ENCODE peak calls at places on chromosomes 12 and 14, in six cellular contexts. L is K562, U is prostate gland, T is stomach, C is HCT116, B is GM12891. P is an unnamed sample.
A peak's percentile ranks its signal among the peaks of the same experiment; 100 is the strongest.

GRCh38 chr14:91354221-91354916 is 63.3 kb downstream of the CCDC88C start:
- DNase-seq in L (no peak), C (no peak), T (no peak), U (no peak), B (no peak), P (no peak)

GRCh38 chr12:57726884-57727757 is 11.4 kb downstream of the AGAP2 start:
- DNase-seq in U (no peak), C (no peak), B (peak; percentile 23), T (peak; percentile 47), L (no peak), P (peak; percentile 13)

GRCh38 chr14:89033756-89034155 is 209.3 kb downstream of the TTC8 start:
- DNase-seq in T (peak; percentile 51), U (no peak), B (no peak), C (no peak), L (no peak), P (no peak)

GRCh38 chr14:61517861-61518802 is 177.2 kb upstream of the HIF1A start:
- DNase-seq in U (peak; percentile 60), L (no peak), B (no peak), C (no peak), T (peak; percentile 69), P (no peak)

GRCh38 chr14:100200311-100200710 is 38.6 kb upstream of the YY1 start:
- DNase-seq in T (no peak), L (no peak), B (no peak), U (no peak), C (no peak), P (no peak)

GRCh38 chr12:92196368-92196767 is 50.7 kb upstream of the BTG1 start:
- DNase-seq in L (no peak), U (no peak), B (no peak), C (no peak), T (no peak), P (no peak)

GRCh38 chr14:31268216-31268615 is 60.6 kb upstream of the HECTD1 start:
- DNase-seq in C (no peak), T (no peak), U (no peak), L (no peak), B (no peak), P (no peak)

GRCh38 chr12:76976777-76977465 is 88.4 kb downstream of the E2F7 start:
- DNase-seq in L (no peak), U (no peak), B (no peak), T (no peak), C (no peak), P (no peak)

GRCh38 chr12:43812926-43813325 is 6.8 kb upstream of the TWF1 start:
- DNase-seq in L (no peak), U (no peak), B (no peak), C (no peak), T (no peak), P (no peak)

GRCh38 chr14:25090716-25091454 is 40.9 kb upstream of the STXBP6 start:
- DNase-seq in B (no peak), L (no peak), U (peak; percentile 71), C (no peak), T (peak; percentile 48), P (no peak)

GRCh38 chr14:54787263-54787662 is 115.4 kb downstream of the GCH1 start:
- DNase-seq in C (no peak), L (no peak), T (no peak), U (no peak), B (no peak), P (no peak)

GRCh38 chr14:31950760-31951637 is 126.1 kb upstream of the ARHGAP5 start:
- DNase-seq in B (no peak), T (peak; percentile 64), U (no peak), L (peak; percentile 31), C (no peak), P (no peak)

GRCh38 chr14:40417777-40418401 is 985.7 kb upstream of the FBXO33 start:
- DNase-seq in C (peak; percentile 29), B (peak; percentile 19), T (peak; percentile 25), U (no peak), L (peak; percentile 6), P (no peak)

GRCh38 chr12:112020947-112021457 is 7.8 kb downstream of the ERP29 start:
- DNase-seq in L (no peak), T (no peak), U (no peak), C (no peak), B (no peak), P (no peak)

GRCh38 chr14:26528415-26529182 is 69.2 kb downstream of the NOVA1 start:
- DNase-seq in B (no peak), L (no peak), T (no peak), C (no peak), U (no peak), P (no peak)

GRCh38 chr12:39581592-39581991 is 38.0 kb downstream of the ABCD2 start:
- DNase-seq in C (peak; percentile 8), T (no peak), U (no peak), L (no peak), B (no peak), P (no peak)

GRCh38 chr14:91113829-91114078 is at the start of gene DGLUCY:
- DNase-seq in B (peak; percentile 63), T (peak; percentile 80), U (peak; percentile 71), C (no peak), L (no peak), P (peak; percentile 56)

GRCh38 chr12:51869931-51870330 is 18.0 kb upstream of the ANKRD33 start:
- DNase-seq in B (no peak), C (no peak), T (no peak), L (no peak), U (no peak), P (no peak)

GRCh38 chr12:131726-132465 is 65.3 kb downstream of the IQSEC3 start:
- DNase-seq in C (no peak), U (no peak), B (no peak), T (no peak), L (no peak), P (no peak)

GRCh38 chr12:96814200-96814599 is 92.9 kb upstream of the NEDD1 start:
- DNase-seq in L (no peak), C (no peak), B (no peak), U (no peak), T (no peak), P (no peak)

GRCh38 chr12:70644836-70645235 is 7.6 kb upstream of the PTPRB start:
- DNase-seq in C (no peak), L (no peak), B (no peak), U (no peak), T (no peak), P (no peak)
- TF ChIP-seq POLR2A in C (no peak), L (no peak), B (no peak), U (no peak), T (no peak), P (no peak)

GRCh38 chr12:104720346-104721064 is 237.6 kb downstream of the SLC41A2 start:
- DNase-seq in B (no peak), U (no peak), C (no peak), T (peak; percentile 40), L (no peak), P (no peak)
- TF ChIP-seq POLR2AphosphoS5 in B (no peak), U (peak; percentile 6), C (no peak), T (peak; percentile 20), L (no peak), P (no peak)

DNA sequence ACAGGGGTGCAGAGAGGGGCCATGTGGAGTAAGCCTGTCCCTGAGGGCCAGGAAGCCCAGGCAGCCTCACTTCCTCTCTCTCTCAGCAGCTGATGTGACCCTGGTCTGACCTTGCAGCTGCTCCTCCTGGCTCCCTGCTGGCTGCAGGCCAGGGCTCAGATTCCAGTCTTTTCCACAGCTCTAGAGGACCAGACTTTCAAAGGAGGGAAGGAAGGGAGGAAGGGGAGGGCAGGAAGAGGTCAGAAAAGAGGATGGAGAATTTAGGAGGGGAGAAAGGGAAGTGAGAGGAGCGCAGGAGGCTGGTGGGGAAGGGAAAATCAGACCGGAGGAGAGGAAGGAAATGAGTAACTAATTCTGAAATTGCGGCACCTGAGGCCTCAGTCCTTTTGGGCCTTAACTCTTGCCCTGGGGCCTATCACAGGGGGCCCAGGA is 40.9 kb upstream of the VASH1 start:
- DNase-seq in B (peak; percentile 48), C (no peak), T (peak; percentile 44), L (no peak), U (no peak), P (peak; percentile 40)
- TF ChIP-seq POLR2A in B (no peak), C (no peak), T (no peak), L (no peak), U (no peak), P (no peak)

GRCh38 chr12:12070149-12070548 is 590 bp upstream of the BCL2L14 start:
- DNase-seq in T (no peak), B (no peak), C (no peak), U (no peak), L (no peak), P (no peak)

GRCh38 chr12:12072064-12072760 is 1.5 kb downstream of the BCL2L14 start:
- DNase-seq in L (no peak), T (peak; percentile 73), C (no peak), B (no peak), U (peak; percentile 19), P (peak; percentile 46)

DNA sequence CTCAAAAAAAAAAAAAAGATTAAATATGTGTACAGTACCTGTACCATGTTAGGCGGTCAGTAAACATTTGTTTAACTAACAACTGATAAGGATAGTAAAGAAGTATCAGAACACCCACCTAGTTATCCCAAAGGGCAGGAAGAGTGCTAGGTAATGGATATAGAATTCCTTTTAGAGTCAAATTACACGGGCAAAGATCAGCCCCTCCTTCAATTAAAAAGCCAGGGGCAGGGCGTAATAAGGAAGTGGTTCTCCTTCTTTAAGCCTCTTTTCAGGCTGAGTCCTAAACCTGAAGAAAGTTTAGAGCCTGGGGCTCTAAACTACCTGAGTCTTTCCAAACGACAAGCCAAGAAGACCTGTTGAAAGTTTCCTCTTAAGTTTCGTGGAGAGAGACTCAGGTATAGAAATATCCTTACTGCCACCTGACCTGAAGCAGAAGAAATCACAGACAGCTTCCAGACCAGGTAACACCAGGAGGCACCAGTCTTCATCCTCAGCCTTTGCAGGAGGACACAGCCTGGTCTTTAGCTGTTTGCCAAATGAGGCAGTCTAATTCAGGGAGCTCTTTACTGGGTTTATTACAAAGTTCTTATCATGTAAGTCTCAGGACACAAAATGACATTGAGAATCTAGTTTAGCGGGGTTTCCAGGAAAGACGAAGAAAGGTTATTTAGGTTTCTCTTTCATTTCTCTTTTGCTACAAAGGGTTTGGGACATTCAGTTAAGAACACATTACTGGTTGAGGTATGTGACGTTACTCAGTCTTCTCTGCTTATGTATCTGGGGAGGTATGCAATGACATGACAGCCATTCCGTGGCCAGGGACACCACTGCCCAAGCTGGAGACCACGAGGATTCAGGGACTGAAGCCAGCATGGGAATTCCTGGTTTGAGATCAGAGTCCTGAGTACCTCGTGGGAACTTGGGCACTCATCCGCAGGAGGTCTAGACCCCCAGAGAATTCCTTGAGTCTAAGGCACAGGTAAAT is at the start of gene BCL2L14:
- DNase-seq in B (no peak), L (no peak), C (no peak), T (no peak), U (peak; percentile 35), P (no peak)
- TF ChIP-seq POLR2AphosphoS5 in B (no peak), L (no peak), C (no peak), T (no peak), U (peak; percentile 22), P (no peak)

GRCh38 chr14:35336171-35337073 is 44.2 kb downstream of the PSMA6 start:
- DNase-seq in B (no peak), C (no peak), T (peak; percentile 94), L (peak; percentile 62), U (peak; percentile 58), P (no peak)
- TF ChIP-seq POLR2A in B (no peak), C (no peak), T (no peak), L (peak; percentile 37), U (no peak), P (no peak)

DNA sequence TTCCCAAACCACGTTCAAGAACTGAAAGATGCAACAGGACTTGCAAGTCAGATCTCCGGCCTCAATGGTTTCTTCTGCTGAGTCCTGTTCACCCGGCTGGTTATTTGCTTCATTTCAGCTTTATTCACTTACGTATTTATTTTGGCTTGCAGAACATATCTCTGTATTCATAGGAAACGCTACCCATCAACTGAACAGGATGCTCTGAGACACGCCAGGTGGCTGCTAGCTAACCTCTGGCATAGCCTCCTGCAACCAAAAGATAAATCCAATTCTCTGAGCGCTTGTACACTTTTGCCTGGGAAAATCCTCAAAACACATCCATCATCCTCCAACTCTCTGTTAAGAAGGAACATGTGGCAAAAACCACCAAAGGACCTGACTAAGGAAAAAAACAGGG is 17.3 kb downstream of the MAP3K9 start:
- DNase-seq in T (no peak), L (no peak), B (no peak), C (no peak), U (no peak), P (no peak)
- TF ChIP-seq POLR2AphosphoS5 in T (no peak), L (no peak), B (no peak), C (no peak), U (no peak), P (no peak)